ENCODE peak calls at places on chromosome 14, in four cellular contexts. P is AG09319; K is stimulated activated naive B cell treated with anti-CD40 and anti-IgM and Interleukin-4, amounts not matched to agents 10 μg/mL and 1 μg/mL and 100 μg/mL, for 72 hours; N is lower leg skin. T is an unnamed sample.
A peak's percentile ranks its signal among the peaks of the same experiment; 100 is the strongest.

GRCh38 chr14:52040598-52040997 is 28.3 kb downstream of the NID2 start:
- DNase-seq in P (no peak), K (no peak), N (no peak), T (no peak)

GRCh38 chr14:39107624-39108023 is 4.6 kb upstream of the SEC23A start:
- DNase-seq in P (no peak), K (no peak), N (no peak), T (no peak)

GRCh38 chr14:71701990-71702389 is 230.2 kb upstream of the RGS6 start:
- DNase-seq in P (no peak), K (no peak), N (no peak), T (no peak)

GRCh38 chr14:97379091-97379531 is 581.9 kb downstream of the VRK1 start:
- DNase-seq in P (no peak), K (no peak), N (no peak), T (no peak)

GRCh38 chr14:59274991-59275391 is 86.5 kb downstream of the DAAM1 start:
- DNase-seq in P (no peak), K (peak; percentile 21), N (no peak), T (no peak)

GRCh38 chr14:68245146-68246073 is 425.8 kb downstream of the RAD51B start:
- DNase-seq in P (no peak), K (no peak), N (no peak), T (no peak)

GRCh38 chr14:45426685-45427282 is 173.8 kb upstream of the MIS18BP1 start:
- DNase-seq in P (peak; percentile 0), K (no peak), N (no peak), T (no peak)

GRCh38 chr14:88868558-88869159 is 44.2 kb downstream of the TTC8 start:
- DNase-seq in P (no peak), K (no peak), N (no peak), T (no peak)

GRCh38 chr14:76863724-76864407 is 37.7 kb downstream of the LRRC74A start:
- DNase-seq in P (no peak), K (no peak), N (peak; percentile 49), T (no peak)

GRCh38 chr14:91841065-91841464 is 26.3 kb downstream of the TC2N start:
- DNase-seq in P (no peak), K (no peak), N (no peak), T (no peak)

GRCh38 chr14:58747181-58747580 is 109.4 kb downstream of the DACT1 start:
- DNase-seq in P (peak; percentile 74), K (no peak), N (peak; percentile 65), T (peak; percentile 54)

T was measured in BJ.